ENCODE peak calls at places on chromosome 10, in nine cellular contexts. Z, R, E, L, F, O, V, T and G are unnamed samples.

GRCh38 chr10:49457686-49458085 is 61.8 kb upstream of the DRGX start:
- DNase-seq in Z (no peak), R (no peak), E (no peak), L (no peak), F (no peak), O (no peak), V (no peak), T (no peak), G (no peak)

GRCh38 chr10:70664702-70665195 is 7.6 kb upstream of the ADAMTS14 start:
- DNase-seq in Z (no peak), R (peak; percentile 18), E (peak; percentile 94), L (peak; percentile 75), F (no peak), O (no peak), V (peak; percentile 24), T (no peak), G (no peak)

GRCh38 chr10:110725809-110726641 is 81.9 kb downstream of the RBM20 start:
- DNase-seq in Z (no peak), R (no peak), E (peak; percentile 38), L (no peak), F (peak; percentile 63), O (no peak), V (peak; percentile 52), T (no peak), G (no peak)

GRCh38 chr10:118832242-118832651 is 77.5 kb upstream of the CACUL1 start:
- DNase-seq in Z (no peak), R (peak; percentile 84), E (peak; percentile 72), L (peak; percentile 31), F (peak; percentile 24), O (no peak), V (no peak), T (no peak), G (no peak)

GRCh38 chr10:47062801-47063200 is 151.6 kb downstream of the PTPN20 start:
- DNase-seq in Z (no peak), R (peak; percentile 33), E (peak; percentile 27), L (no peak), F (peak; percentile 17), O (no peak), V (no peak), T (no peak), G (no peak)

GRCh38 chr10:69774596-69774995 is 27.1 kb upstream of the COL13A1 start:
- DNase-seq in Z (no peak), R (no peak), E (no peak), L (no peak), F (no peak), O (no peak), V (no peak), T (no peak), G (no peak)

GRCh38 chr10:128766915-128767314 is 640.7 kb upstream of the MKI67 start:
- DNase-seq in Z (no peak), R (no peak), E (no peak), L (no peak), F (no peak), O (no peak), V (no peak), T (no peak), G (no peak)

GRCh38 chr10:11113156-11113555 is 95.5 kb downstream of the CELF2 start:
- DNase-seq in Z (peak; percentile 18), R (no peak), E (no peak), L (no peak), F (no peak), O (no peak), V (peak; percentile 38), T (no peak), G (no peak)

GRCh38 chr10:79298403-79299244 is 48.6 kb upstream of the PPIF start:
- DNase-seq in Z (no peak), R (no peak), E (peak; percentile 80), L (no peak), F (no peak), O (peak; percentile 83), V (no peak), T (no peak), G (peak; percentile 78)